ENCODE peak calls at places on chromosomes 4 and X, in seven cellular contexts. M, X, N, Q, J, U and B are unnamed samples.

GRCh38 chrX:76555269-76555668 is 127.8 kb downstream of the MAGEE1 start:
- DNase-seq in M (no peak), X (no peak), N (no peak), Q (no peak), J (no peak), U (no peak), B (no peak)

GRCh38 chr4:85812776-85813175 is 337.8 kb downstream of the ARHGAP24 start:
- DNase-seq in M (peak), X (peak), N (peak), Q (no peak), J (no peak), U (no peak), B (no peak)

GRCh38 chrX:52271212-52271611 is 86.5 kb downstream of the MAGED4 start:
- DNase-seq in M (peak), X (no peak), N (no peak), Q (no peak), J (peak), U (peak), B (no peak)

GRCh38 chrX:70479970-70480659 is 35.5 kb downstream of the DLG3 start:
- DNase-seq in M (peak), X (peak), N (no peak), Q (no peak), J (peak), U (peak), B (no peak)

GRCh38 chr4:40526741-40527140 is 102.9 kb downstream of the RBM47 start:
- DNase-seq in M (no peak), X (no peak), N (no peak), Q (no peak), J (no peak), U (no peak), B (no peak)

GRCh38 chr4:111450867-111451266 is 694.4 kb upstream of the FAM241A start:
- DNase-seq in M (peak), X (no peak), N (peak), Q (no peak), J (no peak), U (no peak), B (no peak)

GRCh38 chrX:24563291-24564010 is 83.7 kb downstream of the PCYT1B start:
- DNase-seq in M (no peak), X (no peak), N (no peak), Q (no peak), J (no peak), U (no peak), B (no peak)

GRCh38 chr4:155946486-155946885 is 7.2 kb downstream of the CTSO start:
- DNase-seq in M (no peak), X (peak), N (peak), Q (no peak), J (no peak), U (no peak), B (peak)

GRCh38 chr4:153471691-153472080 is 5.5 kb downstream of the TMEM131L start:
- DNase-seq in M (no peak), X (no peak), N (no peak), Q (no peak), J (no peak), U (no peak), B (no peak)

GRCh38 chrX:148316446-148316845 is 184.0 kb upstream of the AFF2 start:
- DNase-seq in M (no peak), X (no peak), N (no peak), Q (no peak), J (no peak), U (no peak), B (no peak)

GRCh38 chrX:41721590-41721989 is 2.4 kb upstream of the GPR82 start:
- DNase-seq in M (no peak), X (no peak), N (no peak), Q (no peak), J (no peak), U (no peak), B (no peak)

GRCh38 chrX:155188786-155189185 is 27.5 kb upstream of the VBP1 start:
- DNase-seq in M (no peak), X (no peak), N (no peak), Q (no peak), J (no peak), U (no peak), B (no peak)

GRCh38 chrX:68286076-68286475 is 147.2 kb downstream of the OPHN1 start:
- DNase-seq in M (no peak), X (no peak), N (no peak), Q (no peak), J (no peak), U (no peak), B (no peak)

GRCh38 chrX:19867938-19868337 is 19.5 kb downstream of the SH3KBP1 start:
- DNase-seq in M (no peak), X (no peak), N (no peak), Q (no peak), J (no peak), U (no peak), B (no peak)

GRCh38 chrX:19864736-19865135 is 22.7 kb downstream of the SH3KBP1 start:
- DNase-seq in M (no peak), X (no peak), N (no peak), Q (no peak), J (no peak), U (no peak), B (no peak)

GRCh38 chrX:19867411-19867732 is 20.0 kb downstream of the SH3KBP1 start:
- DNase-seq in M (peak), X (no peak), N (peak), Q (no peak), J (peak), U (no peak), B (no peak)

GRCh38 chrX:19866626-19867410 is 20.6 kb downstream of the SH3KBP1 start:
- DNase-seq in M (no peak), X (no peak), N (no peak), Q (no peak), J (no peak), U (no peak), B (no peak)

GRCh38 chrX:19865567-19866363 is 21.6 kb downstream of the SH3KBP1 start:
- DNase-seq in M (no peak), X (no peak), N (no peak), Q (no peak), J (no peak), U (no peak), B (no peak)
- H3K4me3 ChIP-seq in M (no peak), X (no peak), N (no peak), Q (no peak), J (no peak), U (no peak), B (no peak)

DNA sequence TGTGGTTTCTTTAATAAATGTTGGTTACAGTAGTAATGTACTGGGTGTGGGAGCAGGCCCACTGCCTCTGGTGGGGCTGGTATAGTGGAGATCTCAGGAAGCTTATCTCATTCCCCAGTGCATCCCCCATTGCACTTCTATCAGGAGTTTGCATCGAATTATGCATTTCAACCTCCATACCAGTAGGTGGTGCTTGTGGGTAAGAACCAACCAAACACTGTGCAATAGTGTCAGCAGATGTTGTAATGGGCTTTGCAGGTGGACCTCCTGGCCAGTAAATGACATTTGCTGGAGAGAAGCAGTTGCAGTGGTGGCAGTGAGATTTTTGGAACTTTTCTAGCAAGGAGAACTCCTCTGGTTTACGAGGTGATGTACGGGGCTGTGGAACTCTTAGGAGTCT is 150.6 kb downstream of the POU3F4 start:
- DNase-seq in M (no peak), X (no peak), N (no peak), Q (no peak), J (no peak), U (peak), B (no peak)
- TF ChIP-seq CTCF in M (peak), X (no peak), N (no peak), Q (peak), J (no peak), U (no peak), B (peak)

DNA sequence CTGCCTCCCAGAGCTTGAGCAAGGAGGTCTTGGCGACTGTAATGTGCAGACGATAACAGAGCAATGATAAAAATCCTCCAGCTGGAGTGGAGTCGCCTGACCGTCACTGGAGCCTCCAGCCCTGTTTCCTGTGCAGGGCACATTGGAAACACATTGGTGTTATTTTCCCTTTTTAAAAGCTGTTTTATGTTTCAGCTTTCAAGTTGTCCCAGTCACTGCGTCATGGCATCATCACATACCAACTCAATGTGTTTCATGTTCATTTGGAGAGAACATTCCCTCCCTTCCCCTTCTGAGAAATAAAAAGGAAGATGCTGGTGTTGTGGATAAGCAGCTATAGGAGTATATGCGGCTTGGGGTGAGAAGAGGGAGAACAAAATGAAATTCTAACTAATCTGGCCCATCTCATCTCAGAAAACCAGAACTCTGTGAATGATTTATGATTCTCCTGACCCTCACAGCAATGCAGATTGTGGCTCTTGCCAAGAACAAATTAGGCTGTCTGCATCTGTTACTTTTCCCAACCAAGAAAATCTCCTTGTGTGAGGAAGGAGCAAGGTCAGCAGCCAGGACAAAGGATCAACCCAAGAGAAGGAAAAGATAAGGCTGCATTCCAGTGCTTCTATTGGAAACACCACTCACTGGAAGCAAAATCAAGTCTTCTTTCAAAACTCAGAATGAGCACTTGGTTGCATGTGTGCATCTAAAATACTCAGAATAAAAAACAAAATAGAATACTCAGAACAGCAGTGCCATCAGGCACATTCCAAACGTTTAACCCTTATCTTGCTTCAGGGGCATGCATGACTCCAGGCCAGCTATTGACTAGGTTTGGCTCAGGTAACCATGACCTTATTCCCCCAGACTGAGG is 134.4 kb downstream of the RASL11B start:
- DNase-seq in M (no peak), X (no peak), N (peak), Q (no peak), J (peak), U (no peak), B (no peak)
- H3K4me3 ChIP-seq in M (no peak), X (no peak), N (no peak), Q (no peak), J (no peak), U (no peak), B (no peak)

DNA sequence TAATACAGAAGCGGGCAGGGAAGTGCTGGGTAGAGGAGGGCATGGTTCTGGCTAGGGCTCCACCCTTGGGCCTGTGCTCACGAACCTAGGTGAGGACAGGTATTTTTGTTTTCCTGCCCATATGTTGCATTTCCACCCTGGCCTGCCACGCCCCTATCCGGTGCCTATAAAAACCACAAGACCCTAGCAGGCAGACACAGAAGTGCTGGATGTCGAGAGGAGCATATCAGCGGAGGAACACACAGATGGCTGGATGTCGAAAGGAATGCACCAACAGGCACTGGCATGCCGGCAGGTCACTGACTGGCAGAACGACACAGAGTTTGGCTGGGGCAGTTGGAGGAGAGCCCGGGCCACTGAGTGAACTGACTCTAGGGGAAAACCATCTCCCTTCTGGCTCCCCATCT is 316.6 kb upstream of the BOD1L1 start:
- DNase-seq in M (no peak), X (no peak), N (no peak), Q (no peak), J (no peak), U (no peak), B (no peak)
- TF ChIP-seq CTCF in M (no peak), X (no peak), N (no peak), Q (no peak), J (no peak), U (no peak), B (no peak)